ENCODE peak calls at places on chromosomes 11 and 22, in eight cellular contexts. U is AG20443, I is mesenteric fat pad, F is type B pancreatic cell, G is iris pigment epithelial cell, P is cardiac fibroblast, J is mucosa of descending colon, K is EL. Z is an unnamed sample.

GRCh38 chr11:128453444-128454336 is 133.7 kb downstream of the ETS1 start:
- DNase-seq in K (peak; percentile 96), J (peak; percentile 65), U (peak; percentile 93), G (peak; percentile 96), F (no peak), I (no peak), P (peak; percentile 94), Z (peak; percentile 99)

GRCh38 chr11:84865791-84866535 is 761.2 kb downstream of the DLG2 start:
- DNase-seq in I (no peak), J (no peak), P (no peak), U (no peak), F (no peak), G (peak; percentile 22), K (no peak), Z (peak; percentile 32)

GRCh38 chr22:46574993-46575914 is 37.8 kb upstream of the CELSR1 start:
- DNase-seq in J (peak; percentile 61), G (no peak), P (no peak), K (no peak), F (no peak), I (no peak), U (no peak), Z (no peak)

GRCh38 chr11:130612291-130612802 is 163.9 kb downstream of the ADAMTS15 start:
- DNase-seq in K (peak; percentile 81), J (no peak), F (no peak), P (peak; percentile 55), U (peak; percentile 74), I (no peak), G (no peak), Z (peak; percentile 42)

GRCh38 chr11:12220305-12220704 is 109.9 kb downstream of the MICAL2 start:
- DNase-seq in U (peak; percentile 26), P (no peak), F (no peak), J (no peak), G (no peak), K (no peak), I (no peak), Z (no peak)

GRCh38 chr11:32164836-32165235 is 74.0 kb downstream of the RCN1 start:
- DNase-seq in K (no peak), J (no peak), U (no peak), P (no peak), I (no peak), G (no peak), F (no peak), Z (no peak)

GRCh38 chr22:22397875-22398524 is 110.5 kb downstream of the ZNF280B start:
- DNase-seq in F (no peak), K (no peak), I (no peak), J (no peak), G (no peak), P (peak; percentile 3), U (no peak), Z (no peak)

GRCh38 chr11:9206496-9206895 is 58.7 kb downstream of the DENND5A start:
- DNase-seq in J (no peak), K (peak; percentile 79), U (peak; percentile 67), F (no peak), P (peak; percentile 69), G (peak; percentile 87), I (no peak), Z (peak; percentile 17)

GRCh38 chr11:12998336-12998735 is 10.8 kb upstream of the RASSF10 start:
- DNase-seq in I (no peak), U (no peak), F (no peak), J (no peak), K (no peak), G (no peak), P (no peak), Z (no peak)

GRCh38 chr22:39920134-39920743 is 19.4 kb downstream of the GRAP2 start:
- DNase-seq in U (no peak), F (no peak), K (no peak), I (no peak), P (no peak), J (no peak), G (no peak), Z (no peak)

GRCh38 chr11:67253872-67254624 is 12.2 kb upstream of the GRK2 start:
- DNase-seq in U (no peak), G (no peak), F (peak; percentile 69), I (peak; percentile 81), J (peak; percentile 62), P (no peak), K (no peak), Z (no peak)

GRCh38 chr11:83791557-83791956 is 505.4 kb upstream of the CCDC90B start:
- DNase-seq in F (no peak), J (no peak), K (no peak), G (no peak), U (no peak), I (no peak), P (no peak), Z (no peak)

GRCh38 chr22:44883011-44883421 is 126.8 kb downstream of the PHF21B start:
- DNase-seq in K (no peak), G (no peak), U (no peak), P (no peak), J (no peak), I (peak; percentile 72), F (no peak), Z (no peak)

GRCh38 chr11:117187007-117187406 is 8.5 kb downstream of the SIDT2 start:
- DNase-seq in I (peak; percentile 81), G (no peak), F (peak; percentile 53), U (no peak), K (no peak), J (no peak), P (no peak), Z (no peak)

GRCh38 chr11:109954534-109954933 is 138.7 kb upstream of the ZC3H12C start:
- DNase-seq in J (no peak), K (no peak), F (no peak), U (no peak), P (no peak), G (no peak), I (no peak), Z (no peak)

GRCh38 chr11:105458071-105458470 is 151.8 kb upstream of the GRIA4 start:
- DNase-seq in G (no peak), K (no peak), I (no peak), P (no peak), F (no peak), U (no peak), J (no peak), Z (no peak)

GRCh38 chr22:21992593-21993237 is 10.1 kb upstream of the TOP3B start:
- DNase-seq in F (no peak), J (no peak), P (no peak), K (no peak), G (no peak), I (no peak), U (peak; percentile 2), Z (no peak)

GRCh38 chr11:109150603-109151002 is 271.4 kb upstream of the C11orf87 start:
- DNase-seq in J (no peak), G (no peak), I (no peak), P (no peak), K (no peak), F (no peak), U (no peak), Z (no peak)

GRCh38 chr22:38987171-38987895 is 5.2 kb downstream of the APOBEC3B start:
- DNase-seq in F (no peak), K (no peak), U (no peak), J (no peak), G (no peak), I (no peak), P (no peak), Z (no peak)

GRCh38 chr22:29048822-29049654 is 12.6 kb downstream of the C22orf31 start:
- DNase-seq in K (no peak), I (no peak), J (no peak), U (no peak), G (no peak), P (no peak), F (no peak), Z (no peak)

GRCh38 chr22:48535868-48536690 is 1291.6 kb downstream of the BRD1 start:
- DNase-seq in U (peak; percentile 59), P (no peak), J (no peak), G (no peak), I (no peak), F (no peak), K (no peak), Z (no peak)

GRCh38 chr22:48719978-48720661 is 1107.6 kb downstream of the BRD1 start:
- DNase-seq in I (no peak), K (no peak), J (no peak), F (no peak), P (no peak), U (no peak), G (no peak), Z (no peak)

GRCh38 chr11:22491826-22492225 is 133.8 kb downstream of the FANCF start:
- DNase-seq in P (no peak), I (no peak), F (no peak), U (peak; percentile 73), K (no peak), J (no peak), G (peak; percentile 43), Z (peak; percentile 82)